ENCODE peak calls at places on chromosomes 11 and 22, in nine cellular contexts. V is iPS DF 6.9, X is Peyer's patch, O is mucosa of descending colon, U is AG04450, Q is esophagus squamous epithelium, B is cardiac muscle cell, Y is tibial artery, J is body of pancreas. P is an unnamed sample.

GRCh38 chr11:23976369-23976768 is 520.5 kb upstream of the LUZP2 start:
- DNase-seq in B (no peak), U (no peak), Q (no peak), O (no peak), X (no peak), V (no peak), Y (no peak), J (no peak), P (no peak)

GRCh38 chr22:25742918-25743708 is 1.1 kb downstream of the MYO18B start:
- DNase-seq in Q (no peak), J (no peak), X (no peak), O (no peak), U (no peak), V (no peak), B (no peak), Y (no peak), P (no peak)

GRCh38 chr11:91220476-91221202 is 997.8 kb upstream of the CHORDC1 start:
- DNase-seq in J (no peak), U (no peak), Y (no peak), Q (no peak), B (no peak), V (no peak), O (no peak), X (no peak), P (no peak)

GRCh38 chr11:14101388-14101787 is 138.9 kb downstream of the SPON1 start:
- DNase-seq in O (no peak), J (no peak), V (no peak), Q (no peak), Y (no peak), X (no peak), B (no peak), U (no peak), P (no peak)

GRCh38 chr22:30694638-30695350 is at the start of gene OSBP2:
- DNase-seq in Y (no peak), U (no peak), X (no peak), O (peak; percentile 64), V (no peak), Q (no peak), B (peak; percentile 77), J (peak; percentile 52), P (peak; percentile 34)

GRCh38 chr11:68398870-68399865 is 61.4 kb upstream of the PPP6R3 start:
- DNase-seq in Y (peak; percentile 38), J (peak; percentile 55), X (no peak), O (no peak), U (no peak), B (peak; percentile 77), Q (no peak), V (no peak), P (no peak)

GRCh38 chr11:26201411-26201810 is 130.5 kb upstream of the ANO3 start:
- DNase-seq in O (no peak), U (peak; percentile 29), X (no peak), J (no peak), Q (no peak), Y (no peak), V (no peak), B (no peak), P (no peak)

GRCh38 chr22:38129021-38129420 is 18.5 kb upstream of the BAIAP2L2 start:
- DNase-seq in X (no peak), B (no peak), J (no peak), Q (no peak), V (no peak), U (no peak), Y (no peak), O (no peak), P (no peak)

GRCh38 chr11:69711824-69712801 is 8.3 kb upstream of the FGF19 start:
- DNase-seq in Q (no peak), B (no peak), V (no peak), X (no peak), U (no peak), J (no peak), O (no peak), Y (no peak), P (no peak)

GRCh38 chr11:61481806-61482205 is 26.7 kb upstream of the LRRC10B start:
- DNase-seq in J (no peak), Q (no peak), X (no peak), Y (no peak), B (no peak), U (no peak), O (no peak), V (no peak), P (no peak)

GRCh38 chr22:40599731-40600130 is 36.8 kb downstream of the MRTFA start:
- DNase-seq in V (no peak), B (no peak), U (no peak), X (no peak), O (no peak), Q (no peak), Y (no peak), J (no peak), P (no peak)

GRCh38 chr11:133082453-133082781 is 449.9 kb downstream of the OPCML start:
- DNase-seq in Y (peak; percentile 38), B (no peak), V (no peak), Q (no peak), O (no peak), J (peak; percentile 30), X (peak; percentile 28), U (no peak), P (peak; percentile 37)

GRCh38 chr11:134655189-134655937 is 243.3 kb upstream of the B3GAT1 start:
- DNase-seq in B (no peak), J (no peak), Q (no peak), X (no peak), U (no peak), Y (no peak), O (no peak), V (no peak), P (peak; percentile 9)

GRCh38 chr11:71407356-71407755 is 40.8 kb downstream of the DHCR7 start:
- DNase-seq in U (no peak), Q (no peak), B (no peak), V (no peak), Y (no peak), O (no peak), J (no peak), X (no peak), P (no peak)

GRCh38 chr22:44613196-44613595 is 88.8 kb upstream of the PRR5 start:
- DNase-seq in U (no peak), J (no peak), Y (no peak), B (no peak), Q (no peak), V (no peak), O (no peak), X (no peak), P (no peak)
- H3K9me3 ChIP-seq in U (peaks cover 42% of the 10 kb centered on the region), J (no peaks in the 10 kb centered on the region), Y (peaks cover 14% of the 10 kb centered on the region), B (no peaks in the 10 kb centered on the region), Q (peaks cover 50% of the 10 kb centered on the region), V (no peaks in the 10 kb centered on the region), O (peaks cover 25% of the 10 kb centered on the region), X (no peaks in the 10 kb centered on the region), P (no peaks in the 10 kb centered on the region)

GRCh38 chr11:3370268-3370870 is 8.6 kb downstream of the ZNF195 start:
- DNase-seq in Q (no peak), Y (no peak), U (no peak), V (no peak), O (no peak), B (no peak), J (no peak), X (no peak), P (no peak)

GRCh38 chr11:3367221-3367620 is 11.7 kb downstream of the ZNF195 start:
- DNase-seq in U (no peak), O (no peak), V (no peak), Y (no peak), J (no peak), X (no peak), B (no peak), Q (no peak), P (no peak)

GRCh38 chr11:3369366-3369765 is 9.6 kb downstream of the ZNF195 start:
- DNase-seq in B (no peak), O (no peak), Q (no peak), Y (no peak), V (no peak), X (no peak), J (no peak), U (no peak), P (no peak)

DNA sequence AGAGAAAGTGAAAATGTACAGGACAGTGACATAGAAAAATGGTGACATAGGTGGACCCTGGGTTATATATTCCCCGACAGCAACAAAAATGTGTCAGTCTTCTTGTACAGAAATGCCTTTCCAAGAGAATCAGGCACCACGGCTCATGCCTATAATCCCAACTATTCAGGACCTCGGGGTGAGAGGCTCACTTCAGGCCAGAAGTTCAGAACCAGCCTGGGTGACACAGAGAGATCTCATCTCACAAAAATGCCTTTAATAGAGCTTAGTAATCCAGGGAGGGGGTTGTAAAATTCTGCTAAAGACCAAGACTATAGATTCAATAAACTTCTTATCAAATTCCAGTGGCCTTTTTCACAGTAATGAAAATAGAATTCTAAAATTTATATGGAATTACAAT is 10.7 kb downstream of the ZNF195 start:
- DNase-seq in Q (no peak), O (no peak), X (no peak), J (no peak), Y (no peak), B (no peak), V (no peak), U (no peak), P (no peak)
- H3K9me3 ChIP-seq in Q (peaks cover 47% of the 10 kb centered on the region), O (peaks cover 48% of the 10 kb centered on the region), X (no peaks in the 10 kb centered on the region), J (no peaks in the 10 kb centered on the region), Y (peaks cover 5% of the 10 kb centered on the region), B (no peaks in the 10 kb centered on the region), V (no peaks in the 10 kb centered on the region), U (peaks cover 41% of the 10 kb centered on the region), P (no peaks in the 10 kb centered on the region)

GRCh38 chr11:60332923-60333322 is 5.9 kb downstream of the MS4A6E start:
- DNase-seq in Y (no peak), Q (no peak), V (no peak), B (no peak), U (no peak), O (no peak), X (no peak), J (no peak), P (no peak)

GRCh38 chr11:60321051-60321450 is 6.0 kb upstream of the MS4A6E start:
- DNase-seq in Q (no peak), J (no peak), B (no peak), V (no peak), U (no peak), O (no peak), X (no peak), Y (no peak), P (no peak)

GRCh38 chr11:60328460-60328859 is 1.4 kb downstream of the MS4A6E start:
- DNase-seq in O (no peak), Q (no peak), U (no peak), B (no peak), J (no peak), Y (no peak), V (no peak), X (no peak), P (no peak)

DNA sequence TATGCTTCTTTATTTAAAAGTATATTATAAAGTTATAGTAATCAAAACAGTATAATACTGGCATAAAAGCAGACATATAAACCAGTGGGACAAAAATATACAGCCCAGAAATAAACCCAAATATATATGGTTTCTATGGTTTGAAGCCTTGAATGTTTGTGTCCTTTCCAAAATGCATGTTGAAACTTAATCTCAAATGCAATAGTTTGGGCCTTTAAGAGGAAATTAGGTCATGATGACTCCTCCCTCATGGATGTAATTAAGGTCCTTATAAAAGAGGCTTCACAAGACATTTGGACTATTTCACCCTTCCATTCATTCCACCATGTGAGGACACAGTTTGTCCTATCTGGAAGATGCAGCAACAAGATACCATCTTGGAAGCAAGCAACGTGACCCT is at the start of gene MS4A6E:
- DNase-seq in V (no peak), J (no peak), U (no peak), X (no peak), Q (no peak), Y (no peak), O (no peak), B (no peak), P (no peak)
- H3K9me3 ChIP-seq in V (no peaks in the 10 kb centered on the region), J (no peaks in the 10 kb centered on the region), U (peaks cover 6% of the 10 kb centered on the region), X (no peaks in the 10 kb centered on the region), Q (peaks cover 6% of the 10 kb centered on the region), Y (peaks cover 3% of the 10 kb centered on the region), O (peaks cover 5% of the 10 kb centered on the region), B (no peaks in the 10 kb centered on the region), P (no peaks in the 10 kb centered on the region)

GRCh38 chr22:49044776-49045175 is 782.9 kb downstream of the BRD1 start:
- DNase-seq in Q (no peak), X (no peak), U (no peak), J (no peak), V (no peak), Y (no peak), B (no peak), O (no peak), P (no peak)
- H3K9me3 ChIP-seq in Q (no peaks in the 10 kb centered on the region), X (no peaks in the 10 kb centered on the region), U (peaks cover 91% of the 10 kb centered on the region), J (no peaks in the 10 kb centered on the region), V (peaks cover 43% of the 10 kb centered on the region), Y (no peaks in the 10 kb centered on the region), B (no peaks in the 10 kb centered on the region), O (no peaks in the 10 kb centered on the region), P (no peaks in the 10 kb centered on the region)

P was measured in colonic mucosa.